ENCODE peak calls at places on chromosomes 13 and 19, in four cellular contexts. F, E, D and L are unnamed samples.

GRCh38 chr13:42654760-42655159 is 80.8 kb downstream of the TNFSF11 start:
- DNase-seq in F (no peak), E (no peak), D (no peak), L (no peak)

GRCh38 chr19:42596391-42597071 is 1.8 kb upstream of the CEACAM8 start:
- DNase-seq in F (no peak), E (no peak), D (peak; percentile 74), L (no peak)

GRCh38 chr13:104872153-104872552 is 1663.3 kb downstream of the EFNB2 start:
- DNase-seq in F (no peak), E (no peak), D (no peak), L (no peak)

GRCh38 chr13:29279859-29280258 is 315.6 kb downstream of the SLC7A1 start:
- DNase-seq in F (no peak), E (no peak), D (no peak), L (no peak)

GRCh38 chr13:109938255-109938936 is 152.0 kb upstream of the IRS2 start:
- DNase-seq in F (no peak), E (no peak), D (no peak), L (no peak)

GRCh38 chr13:28805193-28805819 is 14.8 kb upstream of the MTUS2 start:
- DNase-seq in F (no peak), E (no peak), D (peak; percentile 21), L (no peak)

GRCh38 chr19:37565370-37565669 is 29.3 kb downstream of the ZNF571 start:
- DNase-seq in F (no peak), E (no peak), D (no peak), L (no peak)

GRCh38 chr19:47056416-47056815 is 8.0 kb upstream of the TMEM160 start:
- DNase-seq in F (no peak), E (no peak), D (no peak), L (no peak)

GRCh38 chr19:35165200-35166058 is 10.9 kb downstream of the FXYD5 start:
- DNase-seq in F (no peak), E (no peak), D (no peak), L (no peak)

GRCh38 chr13:33931397-33931987 is 113.5 kb downstream of the RFC3 start:
- DNase-seq in F (peak; percentile 4), E (no peak), D (peak; percentile 16), L (peak; percentile 65)

GRCh38 chr13:60392136-60392535 is 4.9 kb upstream of the TDRD3 start:
- DNase-seq in F (no peak), E (no peak), D (no peak), L (no peak)

GRCh38 chr13:78060966-78061365 is 142.3 kb upstream of the EDNRB start:
- DNase-seq in F (no peak), E (no peak), D (no peak), L (no peak)

GRCh38 chr19:12828494-12828893 is 5.9 kb downstream of the RTBDN start:
- DNase-seq in F (no peak), E (no peak), D (peak; percentile 59), L (peak; percentile 40)

GRCh38 chr13:45367358-45367757 is 26.4 kb upstream of the TPT1 start:
- DNase-seq in F (peak; percentile 67), E (peak; percentile 66), D (peak; percentile 48), L (peak; percentile 69)

GRCh38 chr13:79018166-79018565 is 359.2 kb upstream of the OBI1 start:
- DNase-seq in F (no peak), E (no peak), D (no peak), L (no peak)

GRCh38 chr19:45782162-45782623 is at the start of gene DMPK:
- DNase-seq in F (no peak), E (no peak), D (peak; percentile 38), L (no peak)
- TF ChIP-seq CREB1 in F (no peak), E (no peak), D (no peak), L (no peak)

GRCh38 chr19:40610396-40611064 is 9.4 kb downstream of the LTBP4 start:
- DNase-seq in F (no peak), E (no peak), D (no peak), L (no peak)
- H3K9ac ChIP-seq in F (no peak overlapping the region), E (no peak overlapping the region), D (peak overlapping the region; percentile 88), L (no peak overlapping the region)

GRCh38 chr13:102825921-102826706 is 19.7 kb upstream of the ERCC5 start:
- DNase-seq in F (no peak), E (no peak), D (no peak), L (no peak)
- TF ChIP-seq ATF2 in F (no peak), E (no peak), D (no peak), L (no peak)

GRCh38 chr13:75513271-75513670 is 24.4 kb downstream of the COMMD6 start:
- DNase-seq in F (no peak), E (no peak), D (no peak), L (no peak)
- TF ChIP-seq CREB1 in F (no peak), E (no peak), D (no peak), L (no peak)

GRCh38 chr19:2268480-2268830 is 12.2 kb upstream of the JSRP1 start:
- DNase-seq in F (no peak), E (no peak), D (no peak), L (no peak)
- H3K9ac ChIP-seq in F (no peak overlapping the region), E (no peak overlapping the region), D (no peak overlapping the region), L (peak overlapping the region; percentile 78)

DNA sequence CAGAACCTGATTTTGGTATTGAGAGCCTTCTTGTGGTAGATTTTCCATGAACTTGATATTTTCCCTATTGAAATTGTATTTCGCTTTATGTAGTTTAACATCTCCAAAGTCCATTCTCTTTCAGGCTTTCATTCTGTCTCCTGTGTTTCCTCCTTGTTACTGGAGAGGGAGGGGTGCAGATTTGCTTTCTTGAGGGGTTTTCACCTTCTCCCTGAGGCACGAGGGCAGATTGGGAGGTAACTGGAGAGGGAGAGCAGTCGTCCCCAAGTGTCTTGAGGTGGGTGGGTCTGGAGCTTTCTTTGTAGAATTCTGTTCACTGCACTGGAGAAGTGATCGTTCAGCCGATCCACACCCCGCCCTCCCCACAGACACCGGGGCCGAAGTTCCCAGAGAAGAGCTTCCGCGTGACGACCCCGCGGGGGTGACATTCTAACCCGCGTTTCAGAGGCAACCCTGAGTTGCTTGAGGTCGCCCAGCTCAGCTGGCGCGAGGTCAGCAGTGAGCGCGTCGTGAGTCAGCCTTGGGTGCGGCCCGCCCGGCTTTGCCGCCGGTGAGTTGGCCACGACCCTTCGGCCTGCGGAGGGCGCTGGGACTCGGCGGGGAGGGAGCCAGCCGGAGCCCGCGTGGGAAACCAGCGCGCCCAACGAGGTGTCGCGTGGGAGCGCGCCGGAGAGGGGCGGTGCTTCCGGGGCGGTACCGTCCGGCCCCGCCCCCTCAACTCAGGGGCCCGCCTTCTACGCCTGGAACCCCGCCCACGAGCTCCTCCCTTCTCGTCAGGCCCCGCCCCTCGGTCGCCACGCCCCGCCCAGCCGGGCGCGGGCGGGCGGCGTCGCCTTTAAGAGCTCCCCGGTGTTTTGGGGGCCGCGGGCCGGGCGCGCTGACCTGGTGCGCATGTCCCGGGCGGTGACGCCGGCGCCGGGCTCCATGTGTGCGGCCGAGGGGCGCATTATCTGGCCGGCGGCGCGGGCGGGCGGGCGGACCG is at the start of gene GATAD2A:
- DNase-seq in F (peak; percentile 44), E (peak; percentile 66), D (peak; percentile 89), L (peak; percentile 75)
- TF ChIP-seq ATF2 in F (no peak), E (no peak), D (no peak), L (peak; percentile 73)

GRCh38 chr13:76808927-76809326 is 77.3 kb downstream of the KCTD12 start:
- DNase-seq in F (no peak), E (no peak), D (no peak), L (no peak)
- TF ChIP-seq CREB1 in F (no peak), E (no peak), D (no peak), L (no peak)

GRCh38 chr19:31307270-31307669 is 42.0 kb downstream of the TSHZ3 start:
- DNase-seq in F (no peak), E (no peak), D (no peak), L (no peak)
- H3K9ac ChIP-seq in F (no peak overlapping the region), E (no peak overlapping the region), D (no peak overlapping the region), L (no peak overlapping the region)